ENCODE peak calls at places on chromosomes 5 and 9, in ten cellular contexts. G, M, U, F, O, B, X, I, Z and W are unnamed samples.

GRCh38 chr9:119934497-119934896 is 565.3 kb upstream of the BRINP1 start:
- DNase-seq in G (no peak), M (no peak), U (no peak), F (no peak), O (no peak), B (no peak), X (no peak), I (no peak), Z (no peak), W (no peak)

GRCh38 chr5:143205386-143205785 is 198.1 kb downstream of the NR3C1 start:
- DNase-seq in G (peak; percentile 99), M (no peak), U (no peak), F (no peak), O (no peak), B (no peak), X (no peak), I (no peak), Z (no peak), W (peak; percentile 97)

GRCh38 chr5:54703091-54703490 is 185.5 kb downstream of the SNX18 start:
- DNase-seq in G (peak; percentile 91), M (peak; percentile 56), U (no peak), F (peak; percentile 77), O (no peak), B (no peak), X (no peak), I (no peak), Z (no peak), W (peak; percentile 64)

GRCh38 chr9:8857330-8858249 is 1058.0 kb upstream of the DMAC1 start:
- DNase-seq in G (peak; percentile 22), M (peak; percentile 89), U (no peak), F (peak; percentile 82), O (no peak), B (peak; percentile 72), X (peak; percentile 26), I (peak; percentile 72), Z (peak; percentile 15), W (no peak)

GRCh38 chr5:127892467-127893207 is 189.4 kb downstream of the CCDC192 start:
- DNase-seq in G (peak; percentile 77), M (no peak), U (no peak), F (no peak), O (no peak), B (no peak), X (no peak), I (no peak), Z (no peak), W (peak; percentile 76)

GRCh38 chr9:111131219-111131618 is 92.9 kb upstream of the LPAR1 start:
- DNase-seq in G (no peak), M (no peak), U (no peak), F (no peak), O (no peak), B (no peak), X (no peak), I (no peak), Z (no peak), W (no peak)

GRCh38 chr5:3194141-3194540 is 401.5 kb upstream of the IRX1 start:
- DNase-seq in G (no peak), M (no peak), U (no peak), F (no peak), O (no peak), B (no peak), X (no peak), I (no peak), Z (no peak), W (peak; percentile 43)

GRCh38 chr5:67010684-67011409 is 185.8 kb downstream of the CD180 start:
- DNase-seq in G (peak; percentile 96), M (no peak), U (no peak), F (no peak), O (no peak), B (no peak), X (no peak), I (no peak), Z (no peak), W (peak; percentile 99)

GRCh38 chr5:149930060-149930753 is 14.4 kb downstream of the PDE6A start:
- DNase-seq in G (no peak), M (no peak), U (no peak), F (no peak), O (no peak), B (no peak), X (peak; percentile 22), I (no peak), Z (no peak), W (no peak)

DNA sequence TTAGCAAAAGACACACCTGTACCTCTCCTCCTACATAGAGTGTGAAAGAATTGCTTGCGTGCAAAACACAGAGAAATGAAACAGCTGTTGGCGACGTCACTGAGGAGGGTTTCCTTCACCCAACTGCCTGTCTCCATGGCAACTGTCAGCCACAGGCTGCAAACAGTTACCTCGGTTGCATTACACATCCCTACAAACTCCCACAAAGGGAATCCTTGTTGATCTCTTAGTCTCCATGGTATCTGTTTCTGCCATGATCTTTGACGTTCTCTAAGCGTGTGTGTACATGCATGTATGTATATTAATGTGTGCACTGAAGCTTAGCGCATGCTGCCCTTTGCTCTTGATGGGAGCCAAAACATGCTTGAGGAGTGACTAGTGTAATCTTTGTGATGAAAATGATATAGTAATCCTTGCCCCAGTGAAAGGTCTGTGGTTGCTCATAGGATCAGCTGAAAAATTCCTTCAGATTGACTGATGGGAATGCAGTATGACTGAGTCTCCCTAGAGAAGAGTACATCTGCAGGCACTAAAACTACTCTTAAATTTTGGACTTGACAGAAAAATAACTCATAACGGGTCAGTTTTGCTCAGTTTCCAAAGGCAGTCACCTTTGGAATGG is 168.3 kb downstream of the ACTL7B start:
- DNase-seq in G (peak; percentile 17), M (no peak), U (no peak), F (no peak), O (no peak), B (no peak), X (no peak), I (no peak), Z (no peak), W (peak; percentile 51)
- H3K27me3 ChIP-seq in G (no peaks in the 10 kb centered on the region), M (no peaks in the 10 kb centered on the region), U (no peaks in the 10 kb centered on the region), F (no peaks in the 10 kb centered on the region), O (no peaks in the 10 kb centered on the region), B (no peaks in the 10 kb centered on the region), X (no peaks in the 10 kb centered on the region), I (no peaks in the 10 kb centered on the region), Z (no peaks in the 10 kb centered on the region), W (no peaks in the 10 kb centered on the region)

GRCh38 chr5:36214434-36214833 is 27.3 kb downstream of the NADK2 start:
- DNase-seq in G (no peak), M (no peak), U (no peak), F (no peak), O (no peak), B (no peak), X (no peak), I (no peak), Z (no peak), W (no peak)
- TF ChIP-seq CTCF in G (no peak), M (peak; percentile 24), U (no peak), F (no peak), O (peak; percentile 35), B (no peak), X (peak; percentile 15), I (peak; percentile 21), Z (no peak), W (no peak)

DNA sequence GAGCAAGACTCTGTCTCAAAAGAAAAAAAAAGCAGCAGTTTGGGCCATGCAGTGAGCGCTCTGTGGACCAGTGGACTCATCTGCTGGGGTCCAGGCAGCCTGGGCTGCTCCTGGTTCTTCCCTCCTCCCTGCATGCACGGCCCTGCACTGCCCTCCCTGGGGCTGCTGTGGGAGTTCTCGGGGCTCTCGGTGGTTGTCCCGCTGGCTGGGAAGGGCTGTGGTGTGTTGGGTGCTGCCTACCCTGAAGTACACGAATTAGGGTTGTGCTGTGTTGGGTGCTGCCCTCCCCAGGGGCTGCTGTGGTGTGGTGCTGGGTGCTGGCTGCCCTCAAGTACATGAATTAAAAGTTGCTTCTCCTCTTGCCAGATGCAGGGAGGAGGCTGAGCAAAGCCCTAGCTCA is 18.3 kb upstream of the CLPTM1L start:
- DNase-seq in G (no peak), M (no peak), U (no peak), F (no peak), O (no peak), B (no peak), X (no peak), I (no peak), Z (no peak), W (no peak)
- H3K27me3 ChIP-seq in G (peaks cover 12% of the 10 kb centered on the region), M (peaks cover 27% of the 10 kb centered on the region), U (no peaks in the 10 kb centered on the region), F (no peaks in the 10 kb centered on the region), O (peaks cover 7% of the 10 kb centered on the region), B (no peaks in the 10 kb centered on the region), X (peaks cover 5% of the 10 kb centered on the region), I (peaks cover 65% of the 10 kb centered on the region), Z (peaks cover 95% of the 10 kb centered on the region), W (no peaks in the 10 kb centered on the region)

DNA sequence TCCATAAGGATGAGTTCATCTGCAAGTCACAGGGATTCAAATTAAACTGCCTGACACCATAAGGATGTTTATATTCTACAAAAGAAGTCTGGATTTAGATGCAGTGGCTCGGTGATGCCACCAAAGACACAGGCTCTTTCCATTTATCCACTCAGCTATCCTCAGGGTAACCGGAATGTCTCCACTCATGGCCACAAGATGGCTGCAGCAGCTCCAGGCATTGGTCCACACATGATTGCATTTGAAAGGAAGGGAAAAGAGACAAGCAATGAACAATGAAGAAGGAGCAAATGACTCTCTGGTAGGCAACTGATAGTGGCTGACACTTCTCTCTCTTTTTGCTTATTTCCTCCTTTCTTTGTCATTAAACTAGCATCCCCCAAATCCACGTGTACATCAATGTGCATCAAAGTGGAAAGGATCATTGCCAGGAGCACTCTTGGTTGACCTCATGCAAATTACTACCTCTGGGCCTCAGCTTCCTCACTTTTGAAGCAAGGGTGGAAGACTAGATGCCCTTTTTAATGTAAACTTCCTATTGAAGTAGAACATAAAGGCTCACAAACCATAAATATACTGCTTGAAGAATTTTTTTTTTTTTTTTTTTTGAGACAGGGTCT is 7.2 kb upstream of the SNX30 start:
- DNase-seq in G (peak; percentile 4), M (no peak), U (no peak), F (no peak), O (no peak), B (no peak), X (no peak), I (no peak), Z (no peak), W (no peak)
- TF ChIP-seq CTCF in G (no peak), M (no peak), U (no peak), F (no peak), O (no peak), B (no peak), X (no peak), I (no peak), Z (no peak), W (no peak)

DNA sequence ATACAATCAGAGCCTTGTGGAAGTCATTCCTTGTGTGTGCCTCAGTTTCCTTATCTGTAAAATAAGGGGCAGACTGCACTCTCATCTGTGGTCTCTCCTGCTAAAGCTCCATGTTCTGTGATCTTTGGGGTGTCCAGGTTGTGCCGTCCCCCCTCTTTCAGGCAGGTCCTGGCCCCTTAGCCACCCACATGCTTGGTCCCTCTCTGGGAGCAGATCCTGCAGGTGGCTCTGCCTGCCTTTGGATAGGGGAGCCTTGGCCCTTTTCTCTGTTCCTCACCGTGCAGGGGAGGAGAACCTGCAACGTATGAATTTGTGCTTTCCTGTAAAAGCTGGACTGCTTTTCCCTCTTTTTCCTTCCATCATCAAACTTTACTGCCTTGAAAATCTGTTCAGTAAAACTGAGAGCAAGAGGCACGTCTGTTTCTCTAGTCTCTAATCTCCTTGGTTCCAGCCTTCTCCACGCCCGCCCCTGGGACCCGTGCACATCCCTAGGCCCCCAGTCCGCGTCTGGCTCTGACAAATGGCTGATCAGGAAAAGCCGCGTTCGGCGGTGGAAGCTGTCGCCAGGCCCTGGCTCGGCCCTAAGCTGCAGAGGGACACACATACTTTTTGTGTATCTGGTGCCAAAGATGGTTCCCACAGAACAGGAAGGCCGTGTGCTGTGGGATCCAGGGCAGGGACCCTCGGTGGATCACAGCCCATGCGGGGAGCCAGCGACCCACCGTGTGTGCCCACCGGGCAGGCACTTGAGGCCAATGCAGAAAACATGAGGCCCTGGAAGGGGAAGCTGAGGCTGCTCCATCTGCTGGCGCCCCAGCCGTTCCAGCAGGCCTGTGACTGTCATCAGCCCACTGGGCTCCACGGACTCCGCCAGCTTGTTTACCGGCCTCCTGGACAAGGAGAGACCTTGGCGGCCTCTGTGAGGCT is 43.4 kb upstream of the COL5A1 start:
- DNase-seq in G (no peak), M (peak; percentile 28), U (no peak), F (peak; percentile 71), O (no peak), B (no peak), X (no peak), I (no peak), Z (no peak), W (no peak)
- H3K27me3 ChIP-seq in G (no peaks in the 10 kb centered on the region), M (no peaks in the 10 kb centered on the region), U (no peaks in the 10 kb centered on the region), F (no peaks in the 10 kb centered on the region), O (no peaks in the 10 kb centered on the region), B (no peaks in the 10 kb centered on the region), X (peaks cover 7% of the 10 kb centered on the region), I (peaks cover 5% of the 10 kb centered on the region), Z (no peaks in the 10 kb centered on the region), W (no peaks in the 10 kb centered on the region)